ENCODE peak calls at places on chromosomes 4 and X, in eight cellular contexts. Y is esophagus squamous epithelium; V is CD4-positive, alpha-beta memory T cell; M is tibial artery; K is colonic mucosa; U is naive thymus-derived CD4-positive, alpha-beta T cell; S is IMR-90; X is CD4-positive, CD25-positive, alpha-beta regulatory T cell. N is an unnamed sample. For H3K4me1, the result is how much of the 10 kb centered on the place peaks cover.

GRCh38 chrX:147733369-147733768 is 178.3 kb upstream of the FMR1 start:
- DNase-seq in M (no peak), U (no peak), Y (no peak), K (no peak), V (no peak), S (no peak), X (no peak), N (no peak)

GRCh38 chrX:17553451-17553850 is 178.5 kb downstream of the NHS start:
- DNase-seq in K (peak), V (no peak), M (peak), Y (no peak), S (peak), X (no peak), U (no peak), N (no peak)

GRCh38 chrX:17759990-17760389 is 22.7 kb downstream of the SCML1 start:
- DNase-seq in S (no peak), K (no peak), Y (no peak), V (no peak), M (no peak), U (no peak), X (no peak), N (no peak)

GRCh38 chrX:56068274-56068758 is 163.8 kb upstream of the KLF8 start:
- DNase-seq in K (no peak), M (no peak), X (peak), U (peak), V (peak), Y (no peak), S (no peak), N (no peak)

GRCh38 chr4:147987252-147987651 is 255.4 kb downstream of the ARHGAP10 start:
- DNase-seq in U (no peak), M (no peak), S (no peak), X (no peak), Y (no peak), K (no peak), V (no peak), N (peak)

GRCh38 chr4:31239886-31240285 is 519.7 kb downstream of the PCDH7 start:
- DNase-seq in S (no peak), K (no peak), V (no peak), U (no peak), Y (no peak), M (no peak), X (no peak), N (no peak)

GRCh38 chr4:176708771-176709311 is 83.9 kb downstream of the VEGFC start:
- DNase-seq in Y (no peak), K (no peak), S (no peak), U (no peak), M (no peak), V (no peak), X (no peak), N (no peak)

GRCh38 chr4:40550900-40551546 is 78.6 kb downstream of the RBM47 start:
- DNase-seq in U (peak), M (no peak), S (peak), V (peak), Y (no peak), K (peak), X (peak), N (peak)

GRCh38 chrX:69309074-69309792 is 144.0 kb upstream of the PJA1 start:
- DNase-seq in K (no peak), X (no peak), M (no peak), S (no peak), V (no peak), U (no peak), Y (no peak), N (no peak)

GRCh38 chrX:3204606-3205005 is 141.8 kb downstream of the MXRA5 start:
- DNase-seq in K (no peak), U (no peak), X (no peak), V (no peak), M (no peak), S (no peak), Y (no peak), N (no peak)

GRCh38 chr4:98963538-98964433 is 31.7 kb upstream of the METAP1 start:
- DNase-seq in X (no peak), K (no peak), S (no peak), U (no peak), V (no peak), M (no peak), Y (no peak), N (no peak)

GRCh38 chr4:150152764-150153163 is 74.5 kb downstream of the DCLK2 start:
- DNase-seq in K (no peak), X (no peak), Y (no peak), S (peak), U (no peak), V (no peak), M (no peak), N (no peak)

GRCh38 chr4:108646706-108647105 is 3.7 kb upstream of the OSTC start:
- DNase-seq in K (no peak), U (no peak), M (no peak), V (no peak), X (no peak), S (no peak), Y (no peak), N (no peak)

GRCh38 chr4:159258889-159259560 is 156.1 kb downstream of the RAPGEF2 start:
- DNase-seq in Y (no peak), S (no peak), V (no peak), K (no peak), U (no peak), M (no peak), X (no peak), N (no peak)

GRCh38 chr4:149465941-149466340 is 349.7 kb downstream of the IQCM start:
- DNase-seq in V (no peak), S (peak), K (no peak), X (no peak), Y (no peak), M (no peak), U (no peak), N (no peak)

GRCh38 chrX:9144643-9145290 is 110.8 kb upstream of the FAM9B start:
- DNase-seq in K (no peak), Y (no peak), M (no peak), X (no peak), V (no peak), U (no peak), S (no peak), N (no peak)

GRCh38 chrX:10173331-10173900 is 16.6 kb downstream of the CLCN4 start:
- DNase-seq in U (no peak), V (no peak), Y (no peak), K (peak), S (peak), M (peak), X (no peak), N (no peak)

GRCh38 chrX:2430265-2430825 is 70.4 kb downstream of the DHRSX start:
- DNase-seq in K (no peak), M (no peak), S (peak), X (no peak), V (no peak), U (no peak), Y (no peak), N (peak)

GRCh38 chr4:24845132-24845531 is 49.8 kb downstream of the SOD3 start:
- DNase-seq in V (no peak), S (no peak), Y (no peak), M (no peak), X (no peak), K (no peak), U (no peak), N (no peak)

GRCh38 chr4:126794363-126794762 is 838.4 kb upstream of the INTU start:
- DNase-seq in S (peak), X (no peak), Y (no peak), V (no peak), K (no peak), M (no peak), U (no peak), N (no peak)

GRCh38 chr4:1902243-1902642 is 31.1 kb downstream of the NSD2 start:
- DNase-seq in K (no peak), Y (no peak), S (no peak), M (no peak), X (no peak), V (no peak), U (no peak), N (no peak)

GRCh38 chrX:42241421-42241820 is 318.1 kb upstream of the CASK start:
- DNase-seq in V (no peak), U (no peak), Y (no peak), M (no peak), K (no peak), X (no peak), S (no peak), N (no peak)

GRCh38 chr4:10135252-10135651 is 18.7 kb upstream of the WDR1 start:
- DNase-seq in K (no peak), X (no peak), S (no peak), M (no peak), Y (no peak), U (no peak), V (no peak), N (no peak)

GRCh38 chrX:37871626-37872302 is 24.4 kb upstream of the DYNLT3 start:
- DNase-seq in Y (no peak), U (no peak), V (no peak), K (no peak), S (peak), X (no peak), M (peak), N (no peak)

GRCh38 chrX:112085149-112085548 is 2.6 kb upstream of the TRPC5 start:
- DNase-seq in S (no peak), X (no peak), K (no peak), M (no peak), U (no peak), V (no peak), Y (no peak), N (no peak)

GRCh38 chr4:24876431-24876830 is 36.4 kb downstream of the CCDC149 start:
- DNase-seq in K (no peak), M (no peak), U (no peak), V (no peak), S (no peak), Y (no peak), X (no peak), N (no peak)

GRCh38 chr4:76704133-76704881 is 193.6 kb downstream of the SOWAHB start:
- DNase-seq in X (no peak), U (no peak), M (no peak), V (no peak), K (peak), S (peak), Y (no peak), N (no peak)

GRCh38 chr4:16034010-16034829 is 49.6 kb downstream of the PROM1 start:
- DNase-seq in Y (no peak), K (no peak), S (peak), V (no peak), M (no peak), X (no peak), U (no peak), N (no peak)

GRCh38 chr4:87055340-87055739 is 120.5 kb downstream of the AFF1 start:
- DNase-seq in X (no peak), Y (no peak), V (no peak), M (no peak), K (no peak), U (no peak), S (no peak), N (no peak)

GRCh38 chr4:158996669-158997074 is 106.2 kb upstream of the RAPGEF2 start:
- DNase-seq in U (no peak), M (no peak), K (no peak), S (peak), X (no peak), Y (no peak), V (no peak), N (no peak)

GRCh38 chr4:168632246-168632832 is 135.5 kb downstream of the PALLD start:
- DNase-seq in X (no peak), K (no peak), V (no peak), S (no peak), M (no peak), Y (no peak), U (no peak), N (no peak)

GRCh38 chr4:5162909-5163508 is 111.7 kb downstream of the STK32B start:
- DNase-seq in X (no peak), V (no peak), K (no peak), U (no peak), M (no peak), S (no peak), Y (no peak), N (no peak)

GRCh38 chr4:30511751-30512150 is 208.4 kb upstream of the PCDH7 start:
- DNase-seq in S (no peak), X (no peak), M (no peak), Y (no peak), U (no peak), V (no peak), K (no peak), N (no peak)

GRCh38 chrX:40908026-40908425 is 172.7 kb upstream of the MED14 start:
- DNase-seq in V (no peak), X (no peak), K (no peak), M (no peak), Y (no peak), U (no peak), S (peak), N (no peak)

GRCh38 chrX:133399411-133399810 is 15.9 kb downstream of the GPC4 start:
- DNase-seq in S (no peak), X (no peak), M (no peak), U (no peak), K (no peak), V (no peak), Y (no peak), N (no peak)

GRCh38 chrX:50768801-50769200 is 45.2 kb downstream of the SHROOM4 start:
- DNase-seq in Y (no peak), K (no peak), S (no peak), X (no peak), U (no peak), M (no peak), V (no peak), N (no peak)
- H3K27ac ChIP-seq in Y (no peak), K (no peak), S (no peak), X (no peak), U (no peak), M (no peak), V (no peak), N (no peak)

GRCh38 chr4:73730292-73730691 is 10.1 kb upstream of the CXCL8 start:
- DNase-seq in X (no peak), S (no peak), U (no peak), V (no peak), M (no peak), Y (no peak), K (no peak), N (no peak)
- H3K4me1 ChIP-seq in X (under half), S (under half), U (under half), V (under half), M (under half), Y (under half), K (under half), N (under half)

GRCh38 chr4:185033950-185034349 is 15.7 kb downstream of the HELT start:
- DNase-seq in V (no peak), K (no peak), X (no peak), S (no peak), Y (no peak), U (no peak), M (no peak), N (no peak)

GRCh38 chr4:185031611-185032010 is 13.3 kb downstream of the HELT start:
- DNase-seq in K (no peak), M (no peak), S (no peak), V (no peak), Y (no peak), U (no peak), X (no peak), N (no peak)

GRCh38 chr4:185023471-185023870 is 5.2 kb downstream of the HELT start:
- DNase-seq in M (no peak), K (no peak), Y (no peak), X (no peak), U (no peak), S (no peak), V (no peak), N (no peak)

GRCh38 chr4:185033072-185033471 is 14.8 kb downstream of the HELT start:
- DNase-seq in K (no peak), Y (no peak), X (no peak), V (no peak), M (no peak), S (no peak), U (no peak), N (no peak)

GRCh38 chr4:185028625-185029024 is 10.3 kb downstream of the HELT start:
- DNase-seq in K (no peak), U (no peak), V (no peak), X (no peak), S (no peak), M (no peak), Y (no peak), N (no peak)
- H3K27ac ChIP-seq in K (no peak), U (no peak), V (no peak), X (no peak), S (no peak), M (no peak), Y (no peak), N (no peak)

GRCh38 chr4:128524311-128524710 is 236.7 kb upstream of the PGRMC2 start:
- DNase-seq in V (no peak), M (peak), K (peak), S (peak), Y (no peak), U (no peak), X (no peak), N (no peak)

GRCh38 chr4:128521156-128521555 is 233.5 kb upstream of the PGRMC2 start:
- DNase-seq in K (no peak), Y (no peak), V (no peak), U (no peak), X (no peak), S (peak), M (no peak), N (no peak)

GRCh38 chr4:128525387-128525786 is 237.8 kb upstream of the PGRMC2 start:
- DNase-seq in M (no peak), X (no peak), K (no peak), Y (no peak), S (peak), U (no peak), V (no peak), N (peak)

GRCh38 chr4:128519163-128519810 is 231.7 kb upstream of the PGRMC2 start:
- DNase-seq in U (no peak), M (no peak), S (peak), Y (no peak), X (no peak), V (no peak), K (no peak), N (no peak)

DNA sequence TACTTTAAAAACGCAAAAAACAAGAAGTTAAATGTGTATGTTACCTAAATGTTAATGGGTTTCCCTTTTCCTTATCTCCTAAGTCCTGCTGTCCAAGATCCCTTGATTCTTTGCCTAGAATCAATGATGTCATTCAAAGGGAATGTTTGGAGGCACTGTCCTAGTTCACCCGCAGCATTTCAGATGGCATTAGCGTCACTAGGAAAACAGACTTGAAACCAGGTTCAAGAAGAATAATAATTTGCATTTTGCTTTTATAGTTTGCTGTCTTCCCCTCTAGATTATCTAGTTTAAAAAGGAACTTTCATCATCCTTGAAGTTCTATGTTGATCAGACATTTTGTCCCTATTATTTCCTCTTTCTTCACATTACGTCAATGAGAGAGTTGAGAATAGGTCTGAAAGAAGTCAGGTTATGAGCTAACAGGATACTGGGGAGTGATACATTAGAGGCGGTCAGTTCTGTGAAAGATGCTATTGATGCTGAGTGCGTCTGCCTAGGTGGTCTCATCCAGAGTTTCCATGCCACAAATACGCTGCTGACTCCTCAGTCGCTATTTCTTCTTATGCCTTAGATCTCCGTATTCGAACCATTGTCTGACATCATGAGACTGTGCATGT is 234.1 kb upstream of the PGRMC2 start:
- DNase-seq in X (no peak), Y (no peak), M (no peak), V (no peak), U (no peak), S (peak), K (no peak), N (no peak)
- H3K4me1 ChIP-seq in X (under half), Y (under half), M (half or more), V (under half), U (under half), S (under half), K (under half), N (half or more)

GRCh38 chr4:101345271-101345595 is 2.1 kb downstream of the PPP3CA start:
- DNase-seq in V (no peak), Y (no peak), K (no peak), M (no peak), U (no peak), X (no peak), S (peak), N (peak)
- H3K27ac ChIP-seq in V (peak), Y (peak), K (no peak), M (peak), U (peak), X (peak), S (peak), N (no peak)

GRCh38 chr4:26909369-26909768 is 48.7 kb downstream of the STIM2 start:
- DNase-seq in Y (no peak), K (no peak), S (peak), X (no peak), U (no peak), M (no peak), V (no peak), N (no peak)

GRCh38 chr4:26907731-26908599 is 47.3 kb downstream of the STIM2 start:
- DNase-seq in M (no peak), U (no peak), S (no peak), K (no peak), V (no peak), Y (no peak), X (no peak), N (no peak)

GRCh38 chr4:26899991-26900390 is 39.4 kb downstream of the STIM2 start:
- DNase-seq in U (no peak), X (no peak), S (no peak), V (no peak), K (no peak), M (no peak), Y (no peak), N (no peak)

GRCh38 chr4:26900765-26901164 is 40.1 kb downstream of the STIM2 start:
- DNase-seq in M (no peak), X (no peak), V (no peak), U (no peak), S (no peak), Y (no peak), K (no peak), N (no peak)

DNA sequence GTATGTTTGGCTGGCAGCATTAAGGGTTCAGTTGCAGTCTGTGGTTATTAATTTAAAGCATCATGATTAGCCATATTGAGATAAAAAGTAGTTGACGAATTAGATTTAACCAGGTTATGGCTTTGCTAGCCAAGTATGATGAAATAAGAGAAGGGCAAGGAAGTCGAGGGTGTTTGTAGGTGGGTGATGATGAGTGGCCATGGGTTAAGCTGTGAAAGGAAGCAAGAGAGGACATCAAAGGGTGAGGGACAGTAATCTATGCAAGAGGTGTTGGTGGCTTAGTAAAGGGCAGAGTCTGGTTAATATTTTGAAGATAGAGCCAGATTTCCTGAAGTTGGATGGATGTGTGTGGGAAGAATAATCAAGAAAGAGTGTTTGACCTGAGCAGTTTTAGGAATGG is 44.5 kb downstream of the STIM2 start:
- DNase-seq in X (no peak), K (no peak), Y (no peak), S (no peak), V (no peak), M (no peak), U (no peak), N (no peak)
- H3K4me1 ChIP-seq in X (under half), K (under half), Y (under half), S (under half), V (half or more), M (under half), U (under half), N (half or more)

GRCh38 chr4:93855926-93856325 is 27.4 kb downstream of the ATOH1 start:
- DNase-seq in M (no peak), Y (no peak), V (no peak), U (no peak), S (no peak), K (no peak), X (no peak), N (no peak)
- H3K27ac ChIP-seq in M (no peak), Y (no peak), V (no peak), U (no peak), S (no peak), K (no peak), X (no peak), N (no peak)

DNA sequence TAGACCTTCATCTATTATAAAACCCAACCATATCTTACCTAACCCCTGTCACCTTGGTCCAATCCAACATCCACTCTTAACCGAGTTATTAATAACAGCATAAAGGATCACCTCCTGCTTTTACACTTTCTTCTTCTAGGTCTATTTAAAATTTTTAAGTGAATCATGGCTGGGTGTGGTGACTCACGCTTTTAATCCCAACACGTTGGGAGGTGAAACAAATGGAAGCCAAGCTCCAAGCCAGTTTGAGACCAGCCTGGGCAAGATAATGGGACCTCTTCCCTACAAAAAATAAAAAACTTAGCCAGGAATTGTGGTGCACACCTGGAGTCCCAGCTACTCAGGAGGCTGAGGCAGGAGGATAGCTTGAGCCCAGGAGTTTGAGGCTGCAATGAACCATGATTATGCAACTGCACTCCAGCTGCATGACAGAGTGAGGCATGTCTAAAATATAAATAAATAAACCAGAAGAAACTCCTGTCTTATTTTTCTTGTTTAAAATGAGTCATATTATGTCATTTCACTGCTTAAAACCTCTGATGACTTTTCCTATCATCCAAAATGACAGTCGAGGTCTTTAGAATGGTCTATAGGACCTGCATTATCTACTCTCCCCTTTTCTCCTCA is 188.4 kb downstream of the GASK1B start:
- DNase-seq in X (no peak), S (no peak), V (no peak), Y (no peak), U (no peak), M (no peak), K (no peak), N (no peak)
- H3K4me1 ChIP-seq in X (under half), S (under half), V (under half), Y (under half), U (under half), M (under half), K (under half), N (under half)